ENCODE peak calls at places on chromosomes 16 and 17, in eight cellular contexts. B is RCC 7860; Z is DMS 273 treated with DMSO at 0.1 percent for 48 hours; U is stimulated activated CD4-positive, alpha-beta T cell treated with anti-CD3 and anti-CD28 coated beads, TNF-alpha, amount 100 ng/mL, for 24 hours; S is GM03348; T is NCI-H1048; D is activated CD4-positive, alpha-beta T cell treated with anti-CD3 and anti-CD28 coated beads for 24 hours; K is heart left ventricle. J is an unnamed sample.

GRCh38 chr17:30549864-30550511 is 72.8 kb downstream of the GOSR1 start:
- DNase-seq in B (no peak), Z (no peak), U (no peak), S (no peak), T (no peak), D (no peak), K (no peak), J (no peak)

GRCh38 chr16:70772493-70772892 is 28.5 kb downstream of the VAC14 start:
- DNase-seq in B (no peak), Z (no peak), U (no peak), S (no peak), T (no peak), D (no peak), K (no peak), J (no peak)

GRCh38 chr16:17076121-17076757 is 394.5 kb downstream of the XYLT1 start:
- DNase-seq in B (no peak), Z (no peak), U (no peak), S (no peak), T (no peak), D (no peak), K (no peak), J (no peak)

GRCh38 chr17:74108126-74108705 is 95.3 kb upstream of the RPL38 start:
- DNase-seq in B (no peak), Z (no peak), U (no peak), S (no peak), T (no peak), D (no peak), K (no peak), J (no peak)

GRCh38 chr16:53704445-53704813 is 473 bp downstream of the FTO start:
- DNase-seq in B (no peak), Z (no peak), U (no peak), S (no peak), T (no peak), D (no peak), K (no peak), J (no peak)

GRCh38 chr17:28324272-28324745 is 5.3 kb downstream of the TMEM97 start:
- DNase-seq in B (no peak), Z (no peak), U (no peak), S (no peak), T (no peak), D (no peak), K (no peak), J (no peak)

GRCh38 chr17:77829871-77830799 is 128.4 kb upstream of the TNRC6C start:
- DNase-seq in B (no peak), Z (no peak), U (no peak), S (peak; percentile 90), T (no peak), D (no peak), K (peak; percentile 82), J (no peak)

GRCh38 chr16:54554581-54554980 is 268.0 kb upstream of the IRX3 start:
- DNase-seq in B (no peak), Z (no peak), U (no peak), S (no peak), T (no peak), D (no peak), K (no peak), J (no peak)

GRCh38 chr16:73743665-73744496 is 552.7 kb upstream of the PSMD7 start:
- DNase-seq in B (no peak), Z (no peak), U (no peak), S (no peak), T (no peak), D (no peak), K (no peak), J (no peak)

GRCh38 chr17:269616-270514 is 82.7 kb downstream of the RPH3AL start:
- DNase-seq in B (no peak), Z (peak; percentile 57), U (no peak), S (no peak), T (no peak), D (no peak), K (no peak), J (no peak)

GRCh38 chr16:57349212-57350031 is 9.2 kb upstream of the CCL22 start:
- DNase-seq in B (no peak), Z (no peak), U (no peak), S (no peak), T (no peak), D (no peak), K (no peak), J (no peak)

GRCh38 chr17:21001813-21002221 is 41.0 kb downstream of the USP22 start:
- DNase-seq in B (no peak), Z (no peak), U (no peak), S (no peak), T (no peak), D (no peak), K (no peak), J (no peak)

GRCh38 chr17:62824290-62825135 is 16.4 kb upstream of the MARCHF10 start:
- DNase-seq in B (peak; percentile 97), Z (no peak), U (no peak), S (peak; percentile 88), T (no peak), D (no peak), K (no peak), J (no peak)

GRCh38 chr16:84482001-84482891 is 22.2 kb downstream of the MEAK7 start:
- DNase-seq in B (no peak), Z (no peak), U (no peak), S (no peak), T (no peak), D (no peak), K (no peak), J (no peak)

GRCh38 chr16:4140652-4141051 is 24.4 kb upstream of the ADCY9 start:
- DNase-seq in B (no peak), Z (peak; percentile 73), U (no peak), S (peak; percentile 26), T (no peak), D (no peak), K (no peak), J (no peak)

GRCh38 chr17:58667934-58668597 is 23.8 kb downstream of the TEX14 start:
- DNase-seq in B (peak; percentile 34), Z (no peak), U (no peak), S (no peak), T (no peak), D (no peak), K (no peak), J (no peak)

GRCh38 chr16:49844399-49844798 is 11.5 kb downstream of the ZNF423 start:
- DNase-seq in B (no peak), Z (no peak), U (no peak), S (no peak), T (no peak), D (no peak), K (no peak), J (no peak)

GRCh38 chr17:77493901-77494663 is 353.3 kb downstream of the SEC14L1 start:
- DNase-seq in B (no peak), Z (no peak), U (no peak), S (no peak), T (no peak), D (no peak), K (peak; percentile 10), J (no peak)

GRCh38 chr16:88839026-88839529 is 17.7 kb downstream of the GALNS start:
- DNase-seq in B (no peak), Z (no peak), U (no peak), S (no peak), T (no peak), D (no peak), K (no peak), J (no peak)

GRCh38 chr17:40480501-40481003 is 20.9 kb downstream of the TNS4 start:
- DNase-seq in B (no peak), Z (no peak), U (peak; percentile 70), S (no peak), T (no peak), D (peak; percentile 79), K (peak; percentile 51), J (peak; percentile 76)

GRCh38 chr16:54125751-54126655 is 160.6 kb downstream of the IRX3 start:
- DNase-seq in B (no peak), Z (no peak), U (no peak), S (no peak), T (no peak), D (no peak), K (no peak), J (no peak)

GRCh38 chr17:34412022-34412421 is 49.0 kb upstream of the CCL1 start:
- DNase-seq in B (no peak), Z (no peak), U (no peak), S (no peak), T (no peak), D (no peak), K (no peak), J (no peak)

GRCh38 chr16:84794626-84795025 is 25.2 kb upstream of the CRISPLD2 start:
- DNase-seq in B (no peak), Z (no peak), U (no peak), S (no peak), T (no peak), D (no peak), K (no peak), J (no peak)

GRCh38 chr17:51434434-51435170 is 174.3 kb downstream of the UTP18 start:
- DNase-seq in B (no peak), Z (no peak), U (no peak), S (no peak), T (no peak), D (no peak), K (no peak), J (no peak)

GRCh38 chr17:81432873-81433451 is 37.7 kb downstream of the BAHCC1 start:
- DNase-seq in B (no peak), Z (peak; percentile 85), U (no peak), S (no peak), T (no peak), D (no peak), K (no peak), J (no peak)

GRCh38 chr16:86078121-86078600 is 179.2 kb downstream of the IRF8 start:
- DNase-seq in B (no peak), Z (no peak), U (no peak), S (no peak), T (no peak), D (no peak), K (no peak), J (no peak)

GRCh38 chr17:5913641-5914040 is 156.5 kb upstream of the WSCD1 start:
- DNase-seq in B (no peak), Z (no peak), U (no peak), S (no peak), T (no peak), D (no peak), K (no peak), J (no peak)

GRCh38 chr16:89453662-89454321 is 36.6 kb downstream of the ANKRD11 start:
- DNase-seq in B (no peak), Z (no peak), U (no peak), S (no peak), T (no peak), D (no peak), K (peak; percentile 60), J (no peak)

GRCh38 chr16:87721622-87722565 is 43.9 kb downstream of the KLHDC4 start:
- DNase-seq in B (no peak), Z (no peak), U (no peak), S (no peak), T (no peak), D (no peak), K (no peak), J (no peak)

GRCh38 chr17:18857864-18858566 is at the start of gene PRPSAP2:
- DNase-seq in B (peak; percentile 73), Z (peak; percentile 55), U (peak; percentile 90), S (peak; percentile 99), T (peak; percentile 86), D (peak; percentile 95), K (peak; percentile 98), J (peak; percentile 90)

GRCh38 chr16:31455601-31456314 is 3.5 kb upstream of the ARMC5 start:
- DNase-seq in B (no peak), Z (peak; percentile 12), U (no peak), S (no peak), T (no peak), D (no peak), K (no peak), J (no peak)

GRCh38 chr17:40190197-40191021 is 13.1 kb downstream of the RAPGEFL1 start:
- DNase-seq in B (no peak), Z (no peak), U (no peak), S (no peak), T (no peak), D (peak; percentile 22), K (no peak), J (no peak)

GRCh38 chr16:85999778-86000177 is 100.8 kb downstream of the IRF8 start:
- DNase-seq in B (no peak), Z (no peak), U (no peak), S (no peak), T (no peak), D (no peak), K (no peak), J (no peak)

GRCh38 chr16:68972720-68973119 is 129.4 kb downstream of the TANGO6 start:
- DNase-seq in B (peak; percentile 53), Z (no peak), U (no peak), S (no peak), T (no peak), D (no peak), K (no peak), J (no peak)